ENCODE peak calls at places on chromosomes 12 and 14, in five cellular contexts. Y is K562, D is A549, Z is H1, M is GM12878. B is an unnamed sample.

GRCh38 chr12:43306066-43306465 is 245.9 kb downstream of the ADAMTS20 start:
- DNase-seq in D (peak; percentile 9), Z (no peak), Y (no peak), M (no peak), B (peak; percentile 78)

GRCh38 chr12:132806857-132807256 is 21.8 kb downstream of the GOLGA3 start:
- DNase-seq in Z (no peak), D (no peak), M (no peak), Y (no peak), B (no peak)

GRCh38 chr12:16030729-16031128 is 119.6 kb downstream of the DERA start:
- DNase-seq in D (no peak), Y (no peak), M (no peak), Z (no peak), B (no peak)

GRCh38 chr14:36505193-36505815 is 14.7 kb downstream of the NKX2-1 start:
- DNase-seq in M (no peak), Y (no peak), Z (no peak), D (no peak), B (no peak)

GRCh38 chr12:70788774-70789173 is 131.8 kb downstream of the PTPRR start:
- DNase-seq in Z (no peak), Y (no peak), D (no peak), M (no peak), B (no peak)

GRCh38 chr12:87152841-87153528 is 876.2 kb downstream of the C12orf50 start:
- DNase-seq in Z (no peak), M (no peak), Y (no peak), D (no peak), B (no peak)

GRCh38 chr12:132490481-132491348 is 764 bp downstream of the FBRSL1 start:
- DNase-seq in Y (peak; percentile 48), Z (no peak), M (no peak), D (no peak), B (peak; percentile 51)

GRCh38 chr12:94770397-94770759 is 120.0 kb upstream of the TMCC3 start:
- DNase-seq in M (no peak), Z (no peak), D (no peak), Y (no peak), B (no peak)

GRCh38 chr14:68487805-68488590 is 304.9 kb downstream of the ZFP36L1 start:
- DNase-seq in D (peak; percentile 66), Y (peak; percentile 25), M (no peak), Z (no peak), B (no peak)

GRCh38 chr12:66741919-66742318 is 63.0 kb upstream of the GRIP1 start:
- DNase-seq in M (no peak), D (no peak), Z (no peak), Y (no peak), B (no peak)

GRCh38 chr14:76778546-76779215 is 17.4 kb downstream of the VASH1 start:
- DNase-seq in D (no peak), Y (no peak), M (no peak), Z (no peak), B (no peak)

GRCh38 chr12:103561174-103561573 is 25.9 kb upstream of the STAB2 start:
- DNase-seq in D (peak; percentile 89), Z (no peak), Y (no peak), M (no peak), B (no peak)

GRCh38 chr12:90274407-90274806 is 565.8 kb upstream of the ATP2B1 start:
- DNase-seq in Y (no peak), D (no peak), M (no peak), Z (no peak), B (peak; percentile 31)

GRCh38 chr12:91381309-91381804 is 198.7 kb upstream of the DCN start:
- DNase-seq in Y (no peak), M (peak; percentile 20), Z (peak; percentile 64), D (peak; percentile 11), B (no peak)

GRCh38 chr12:131830335-131831020 is 2.3 kb downstream of the MMP17 start:
- DNase-seq in Y (peak; percentile 87), M (no peak), D (peak; percentile 86), Z (no peak), B (peak; percentile 92)

GRCh38 chr12:43294881-43295280 is 257.1 kb downstream of the ADAMTS20 start:
- DNase-seq in M (no peak), Z (no peak), Y (no peak), D (no peak), B (no peak)

GRCh38 chr14:81536125-81536771 is 2.6 kb upstream of the SEL1L start:
- DNase-seq in M (no peak), D (no peak), Z (no peak), Y (no peak), B (no peak)

GRCh38 chr14:87628129-87628528 is 364.9 kb downstream of the GALC start:
- DNase-seq in M (no peak), Y (no peak), Z (no peak), D (no peak), B (peak; percentile 29)

GRCh38 chr12:122004633-122005071 is 17.0 kb upstream of the BCL7A start:
- DNase-seq in M (no peak), Z (no peak), Y (no peak), D (no peak), B (no peak)

GRCh38 chr14:96139879-96140278 is 64.8 kb upstream of the BDKRB2 start:
- DNase-seq in Z (no peak), D (no peak), M (no peak), Y (no peak), B (no peak)

GRCh38 chr12:96994900-96995299 is 87.8 kb downstream of the NEDD1 start:
- DNase-seq in Y (no peak), M (no peak), Z (no peak), D (no peak), B (no peak)

GRCh38 chr12:101305226-101305779 is 25.4 kb downstream of the UTP20 start:
- DNase-seq in D (no peak), Z (no peak), Y (no peak), M (no peak), B (no peak)

GRCh38 chr12:1878695-1879094 is 39.8 kb downstream of the CACNA2D4 start:
- DNase-seq in Y (peak; percentile 1), Z (no peak), M (no peak), D (no peak), B (no peak)

GRCh38 chr12:30420561-30420960 is 275.1 kb downstream of the IPO8 start:
- DNase-seq in D (no peak), Z (no peak), Y (no peak), M (no peak), B (no peak)

GRCh38 chr14:105861985-105862465 is 335.6 kb downstream of the TMEM121 start:
- DNase-seq in D (no peak), Z (no peak), M (peak; percentile 88), Y (no peak), B (peak; percentile 57)

GRCh38 chr12:120241561-120242274 is 23.8 kb downstream of the PXN start:
- DNase-seq in M (no peak), Y (no peak), Z (no peak), D (no peak), B (no peak)

GRCh38 chr12:6943387-6943718 is 263 bp upstream of the RNU7-1 start:
- DNase-seq in Z (no peak), D (peak; percentile 95), Y (peak; percentile 90), M (no peak), B (peak; percentile 91)

GRCh38 chr12:114982760-114983159 is 298.8 kb upstream of the TBX3 start:
- DNase-seq in Z (no peak), M (no peak), D (peak; percentile 45), Y (peak; percentile 38), B (peak; percentile 7)

GRCh38 chr12:111211910-111212757 is 156.8 kb downstream of the PHETA1 start:
- DNase-seq in Y (peak; percentile 55), D (no peak), Z (no peak), M (no peak), B (peak; percentile 51)

GRCh38 chr14:30214456-30215090 is 286.9 kb upstream of the PRKD1 start:
- DNase-seq in Z (no peak), Y (peak; percentile 22), D (peak; percentile 62), M (peak; percentile 8), B (peak; percentile 65)

GRCh38 chr14:85554106-85554505 is 24.2 kb downstream of the FLRT2 start:
- DNase-seq in D (no peak), M (no peak), Y (no peak), Z (no peak), B (no peak)

GRCh38 chr12:59980491-59980890 is 384.7 kb downstream of the SLC16A7 start:
- DNase-seq in M (no peak), Y (no peak), Z (no peak), D (no peak), B (no peak)

GRCh38 chr12:89706551-89707348 is 1.9 kb downstream of the ATP2B1 start:
- DNase-seq in Y (no peak), Z (no peak), D (peak; percentile 50), M (no peak), B (no peak)

GRCh38 chr12:29067430-29067829 is 81.6 kb upstream of the FAR2 start:
- DNase-seq in Z (no peak), D (no peak), Y (no peak), M (no peak), B (peak; percentile 36)

GRCh38 chr14:50471838-50472465 is 60.4 kb downstream of the MAP4K5 start:
- DNase-seq in Z (no peak), M (no peak), D (no peak), Y (no peak), B (no peak)

GRCh38 chr14:34715108-34715863 is 893 bp upstream of the CFL2 start:
- DNase-seq in M (no peak), D (no peak), Z (no peak), Y (no peak), B (no peak)

GRCh38 chr14:34714320-34715107 is at the start of gene CFL2:
- DNase-seq in M (no peak), Y (peak; percentile 88), D (peak; percentile 73), Z (peak; percentile 46), B (peak; percentile 83)

GRCh38 chr14:34713122-34713680 is 1.2 kb downstream of the CFL2 start:
- DNase-seq in D (no peak), M (no peak), Y (no peak), Z (no peak), B (no peak)

GRCh38 chr14:34711808-34712712 is 2.3 kb downstream of the CFL2 start:
- DNase-seq in D (no peak), Z (no peak), M (no peak), Y (no peak), B (no peak)

GRCh38 chr14:34713681-34714319 is 593 bp downstream of the CFL2 start:
- DNase-seq in Y (peak; percentile 33), D (peak; percentile 51), M (no peak), Z (no peak), B (peak; percentile 45)
- TF ChIP-seq MAX in Y (no peak), D (no peak), M (no peak), Z (no peak), B (peak; percentile 28)

DNA sequence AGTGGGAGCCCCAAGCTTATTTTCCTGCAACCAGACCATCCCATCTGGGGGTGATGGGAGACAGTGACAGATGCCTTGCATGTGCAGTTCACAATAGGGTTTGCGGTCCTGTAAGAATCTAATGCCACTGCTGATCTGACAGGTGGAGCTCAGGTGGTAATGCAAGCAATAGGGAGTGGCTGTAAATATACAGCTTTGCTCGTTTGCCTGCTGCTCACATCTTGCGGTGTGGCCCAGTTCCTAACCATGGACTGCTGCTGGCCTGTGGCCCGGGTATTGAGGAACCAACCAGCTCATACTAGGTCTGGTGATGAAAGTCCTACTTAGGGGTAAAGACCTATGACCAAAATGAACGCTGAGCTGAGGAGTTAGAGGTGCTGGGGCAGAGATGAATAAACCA is 36.1 kb upstream of the CCDC88C start:
- DNase-seq in D (no peak), Y (no peak), Z (no peak), M (no peak), B (no peak)
- H3K4me3 ChIP-seq in D (no peak overlapping the region), Y (no peak overlapping the region), Z (no peak overlapping the region), M (no peak overlapping the region), B (no peak overlapping the region)

GRCh38 chr14:53432378-53432802 is 279.3 kb upstream of the DDHD1 start:
- DNase-seq in Z (peak; percentile 21), M (no peak), D (peak; percentile 55), Y (peak; percentile 4), B (peak; percentile 46)
- TF ChIP-seq CTCF in Z (peak; percentile 55), M (peak; percentile 63), D (peak; percentile 69), Y (no peak), B (peak; percentile 54)

GRCh38 chr12:93072340-93072739 is 143.2 kb upstream of the EEA1 start:
- DNase-seq in Y (no peak), D (no peak), Z (no peak), M (no peak), B (no peak)
- TF ChIP-seq MAX in Y (no peak), D (no peak), Z (no peak), M (no peak), B (no peak)